ENCODE peak calls at places on chromosomes 11 and 22, in eight cellular contexts. V is AG04450, T is pancreas, I is left ventricle myocardium inferior, X is heart left ventricle, Q is neural progenitor cell, A is HepG2, S is spleen. P is an unnamed sample.
A peak's percentile ranks its signal among the peaks of the same experiment; 100 is the strongest.

GRCh38 chr11:45097721-45098493 is 48.5 kb upstream of the PRDM11 start:
- DNase-seq in S (no peak), T (no peak), V (no peak), A (no peak), I (no peak), Q (peak; percentile 93), X (peak; percentile 69), P (no peak)

GRCh38 chr11:2449548-2450320 is 4.9 kb downstream of the KCNQ1 start:
- DNase-seq in A (no peak), S (peak; percentile 64), V (no peak), Q (no peak), I (no peak), T (no peak), X (no peak), P (no peak)

GRCh38 chr11:112776834-112777793 is 184.1 kb upstream of the NCAM1 start:
- DNase-seq in I (no peak), T (no peak), Q (no peak), X (no peak), V (no peak), S (no peak), A (no peak), P (no peak)

GRCh38 chr11:42595856-42596255 is 715.9 kb upstream of the API5 start:
- DNase-seq in Q (peak; percentile 14), S (no peak), V (no peak), I (no peak), T (no peak), X (no peak), A (no peak), P (no peak)

GRCh38 chr11:107251298-107251697 is 206.3 kb downstream of the CWF19L2 start:
- DNase-seq in V (no peak), A (no peak), I (no peak), X (no peak), T (no peak), S (no peak), Q (no peak), P (no peak)

GRCh38 chr11:78564037-78564888 is 10.4 kb downstream of the NARS2 start:
- DNase-seq in Q (peak; percentile 72), A (peak; percentile 60), S (no peak), I (no peak), V (peak; percentile 49), X (peak; percentile 35), T (peak; percentile 36), P (no peak)

GRCh38 chr22:37822079-37822833 is 926 bp upstream of the GALR3 start:
- DNase-seq in Q (peak; percentile 70), V (no peak), T (no peak), A (peak; percentile 49), I (no peak), X (no peak), S (no peak), P (no peak)

GRCh38 chr22:29377979-29378378 is 10.4 kb downstream of the AP1B1 start:
- DNase-seq in X (no peak), I (no peak), T (peak; percentile 64), V (no peak), A (no peak), S (no peak), Q (no peak), P (no peak)

GRCh38 chr11:74330065-74330858 is 18.8 kb upstream of the P4HA3 start:
- DNase-seq in X (no peak), A (no peak), S (no peak), T (no peak), I (no peak), V (no peak), Q (no peak), P (no peak)

GRCh38 chr11:46381046-46381835 is at the start of gene MDK:
- DNase-seq in I (no peak), T (no peak), V (no peak), X (no peak), Q (peak; percentile 91), S (peak; percentile 89), A (peak; percentile 49), P (no peak)

GRCh38 chr11:8906629-8907028 is 4.4 kb upstream of the AKIP1 start:
- DNase-seq in X (no peak), S (no peak), T (no peak), A (no peak), V (no peak), Q (no peak), I (no peak), P (no peak)

GRCh38 chr11:75236062-75236461 is 4.5 kb upstream of the TPBGL start:
- DNase-seq in Q (no peak), I (no peak), S (no peak), A (no peak), X (no peak), T (no peak), V (no peak), P (peak; percentile 17)

GRCh38 chr11:69704508-69705245 is 855 bp upstream of the FGF19 start:
- DNase-seq in A (no peak), S (peak; percentile 48), I (no peak), Q (peak; percentile 95), V (no peak), X (no peak), T (no peak), P (no peak)

GRCh38 chr11:95108671-95109551 is 19.3 kb downstream of the ENDOD1 start:
- DNase-seq in X (peak; percentile 30), Q (peak; percentile 13), T (no peak), V (no peak), I (no peak), A (no peak), S (no peak), P (no peak)

GRCh38 chr22:30609260-30610185 is 2.5 kb downstream of the TCN2 start:
- DNase-seq in V (peak; percentile 55), A (no peak), X (peak; percentile 56), Q (no peak), I (peak; percentile 33), S (no peak), T (peak; percentile 52), P (no peak)

GRCh38 chr11:1574256-1575242 is 2.5 kb upstream of the DUSP8 start:
- DNase-seq in X (peak; percentile 60), V (no peak), T (no peak), S (peak; percentile 91), I (peak; percentile 58), A (no peak), Q (peak; percentile 73), P (no peak)

GRCh38 chr22:35192121-35192918 is 65.0 kb upstream of the HMGXB4 start:
- DNase-seq in V (no peak), A (no peak), S (no peak), X (no peak), T (no peak), I (no peak), Q (no peak), P (no peak)

GRCh38 chr22:45251828-45252227 is 11.1 kb upstream of the KIAA0930 start:
- DNase-seq in T (no peak), Q (no peak), A (no peak), V (no peak), I (no peak), X (no peak), S (no peak), P (no peak)

GRCh38 chr22:45253039-45253641 is 12.4 kb upstream of the KIAA0930 start:
- DNase-seq in Q (no peak), I (no peak), T (no peak), X (no peak), V (no peak), S (no peak), A (no peak), P (no peak)

GRCh38 chr22:45254789-45255261 is 14.1 kb upstream of the KIAA0930 start:
- DNase-seq in I (no peak), A (no peak), X (no peak), V (no peak), Q (no peak), S (no peak), T (no peak), P (no peak)

GRCh38 chr22:45248832-45249561 is 8.3 kb upstream of the KIAA0930 start:
- DNase-seq in A (no peak), T (no peak), S (no peak), V (no peak), X (no peak), I (no peak), Q (no peak), P (no peak)

GRCh38 chr22:45254388-45254787 is 13.7 kb upstream of the KIAA0930 start:
- DNase-seq in I (no peak), T (no peak), X (no peak), Q (no peak), A (no peak), V (no peak), S (no peak), P (no peak)
- TF ChIP-seq CTCF in I (no peak), T (no peak), X (no peak), Q (no peak), A (no peak), V (no peak), S (no peak), P (no peak)

DNA sequence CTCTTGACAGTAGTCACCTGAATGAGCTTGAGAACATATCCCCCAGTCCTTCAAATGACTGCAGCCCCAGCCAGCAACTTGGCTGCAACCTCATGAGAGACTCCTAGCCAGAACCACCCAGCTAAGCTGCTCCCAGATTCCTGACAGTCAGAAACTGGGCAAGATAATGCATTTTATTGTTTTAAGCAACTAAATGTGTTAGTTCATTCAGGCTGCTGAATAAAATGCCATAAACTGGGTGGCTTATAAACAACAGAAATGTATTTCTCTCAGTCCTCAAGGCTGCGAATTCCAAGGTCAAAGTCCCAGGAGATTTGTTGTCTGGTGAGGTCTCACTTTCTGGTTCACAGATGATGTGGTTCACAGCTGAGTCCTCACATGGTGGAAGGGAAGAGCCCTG is 5.8 kb upstream of the PAMR1 start:
- DNase-seq in V (no peak), X (no peak), T (no peak), I (no peak), Q (no peak), S (no peak), A (no peak), P (no peak)
- H3K4me3 ChIP-seq in V (no peak overlapping the region), X (no peak overlapping the region), T (no peak overlapping the region), I (no peak overlapping the region), Q (no peak overlapping the region), S (no peak overlapping the region), A (no peak overlapping the region), P (no peak overlapping the region)

GRCh38 chr11:11142359-11142758 is 210.7 kb downstream of the CSNK2A3 start:
- DNase-seq in I (no peak), V (no peak), X (no peak), S (no peak), A (no peak), Q (no peak), T (no peak), P (no peak)
- H3K27ac ChIP-seq in I (no peak overlapping the region), V (no peak overlapping the region), X (no peak overlapping the region), S (no peak overlapping the region), A (no peak overlapping the region), Q (no peak overlapping the region), T (no peak overlapping the region), P (peak overlapping the region; percentile 87)

GRCh38 chr11:100980156-100980555 is 149.5 kb downstream of the PGR start:
- DNase-seq in X (no peak), V (no peak), T (no peak), Q (peak; percentile 22), A (peak; percentile 3), I (no peak), S (no peak), P (no peak)
- TF ChIP-seq CTCF in X (peak; percentile 49), V (peak; percentile 40), T (no peak), Q (peak; percentile 60), A (peak; percentile 20), I (peak; percentile 61), S (no peak), P (peak; percentile 50)

P was measured in coronary artery.